ENCODE peak calls at places on chromosomes 6 and 20, in eight cellular contexts. C, J, P, Z, B, H, V and K are unnamed samples.

GRCh38 chr20:15836634-15837033 is 736.6 kb downstream of the KIF16B start:
- DNase-seq in C (no peak), J (no peak), P (no peak), Z (no peak), B (no peak), H (no peak), V (no peak), K (no peak)

GRCh38 chr6:49550413-49551125 is at the start of gene C6orf141:
- DNase-seq in C (no peak), J (no peak), P (peak; percentile 73), Z (peak; percentile 13), B (peak; percentile 34), H (peak; percentile 66), V (peak; percentile 92), K (no peak)

GRCh38 chr6:40295251-40295949 is 291.8 kb downstream of the LRFN2 start:
- DNase-seq in C (no peak), J (no peak), P (no peak), Z (no peak), B (no peak), H (no peak), V (no peak), K (peak; percentile 26)

GRCh38 chr20:21234816-21235215 is 68.3 kb upstream of the XRN2 start:
- DNase-seq in C (no peak), J (no peak), P (no peak), Z (no peak), B (no peak), H (no peak), V (no peak), K (no peak)

GRCh38 chr6:97757575-97757974 is 474.6 kb upstream of the MMS22L start:
- DNase-seq in C (no peak), J (no peak), P (no peak), Z (no peak), B (no peak), H (no peak), V (no peak), K (no peak)

GRCh38 chr20:41030536-41031242 is 2.1 kb downstream of the TOP1 start:
- DNase-seq in C (no peak), J (peak; percentile 51), P (no peak), Z (no peak), B (no peak), H (no peak), V (no peak), K (no peak)

GRCh38 chr6:29850011-29850553 is 22.5 kb downstream of the HLA-G start:
- DNase-seq in C (no peak), J (no peak), P (no peak), Z (no peak), B (no peak), H (no peak), V (no peak), K (no peak)

GRCh38 chr6:150238294-150238693 is 95.5 kb downstream of the PPP1R14C start:
- DNase-seq in C (no peak), J (no peak), P (peak; percentile 16), Z (peak; percentile 82), B (no peak), H (peak; percentile 57), V (no peak), K (no peak)

GRCh38 chr20:14879020-14879697 is 541.7 kb upstream of the FLRT3 start:
- DNase-seq in C (no peak), J (peak; percentile 4), P (no peak), Z (no peak), B (no peak), H (no peak), V (no peak), K (peak; percentile 71)

GRCh38 chr6:14710421-14710820 is 535.4 kb upstream of the JARID2 start:
- DNase-seq in C (no peak), J (no peak), P (no peak), Z (no peak), B (no peak), H (no peak), V (no peak), K (no peak)

GRCh38 chr6:41156001-41156400 is 1.9 kb upstream of the TREML1 start:
- DNase-seq in C (no peak), J (no peak), P (no peak), Z (no peak), B (no peak), H (no peak), V (no peak), K (no peak)

GRCh38 chr6:93676506-93676905 is 257.1 kb upstream of the EPHA7 start:
- DNase-seq in C (no peak), J (no peak), P (no peak), Z (no peak), B (no peak), H (no peak), V (no peak), K (no peak)

GRCh38 chr6:104644848-104645247 is 214.9 kb downstream of the HACE1 start:
- DNase-seq in C (no peak), J (no peak), P (no peak), Z (no peak), B (no peak), H (no peak), V (no peak), K (no peak)

GRCh38 chr6:6366778-6367177 is 46.3 kb upstream of the F13A1 start:
- DNase-seq in C (no peak), J (no peak), P (no peak), Z (no peak), B (peak; percentile 6), H (no peak), V (peak; percentile 60), K (peak; percentile 18)

GRCh38 chr6:110422444-110422822 is 7.1 kb upstream of the DDO start:
- DNase-seq in C (no peak), J (no peak), P (no peak), Z (no peak), B (no peak), H (no peak), V (no peak), K (no peak)

GRCh38 chr6:158150701-158151100 is 17.4 kb downstream of the SERAC1 start:
- DNase-seq in C (no peak), J (peak; percentile 43), P (no peak), Z (no peak), B (no peak), H (no peak), V (no peak), K (no peak)

GRCh38 chr6:157070403-157071107 is 252.8 kb downstream of the TMEM242 start:
- DNase-seq in C (no peak), J (no peak), P (no peak), Z (no peak), B (no peak), H (no peak), V (no peak), K (no peak)

GRCh38 chr6:26271640-26272090 is 93.3 kb upstream of the BTN3A2 start:
- DNase-seq in C (no peak), J (no peak), P (no peak), Z (no peak), B (no peak), H (no peak), V (no peak), K (no peak)

DNA sequence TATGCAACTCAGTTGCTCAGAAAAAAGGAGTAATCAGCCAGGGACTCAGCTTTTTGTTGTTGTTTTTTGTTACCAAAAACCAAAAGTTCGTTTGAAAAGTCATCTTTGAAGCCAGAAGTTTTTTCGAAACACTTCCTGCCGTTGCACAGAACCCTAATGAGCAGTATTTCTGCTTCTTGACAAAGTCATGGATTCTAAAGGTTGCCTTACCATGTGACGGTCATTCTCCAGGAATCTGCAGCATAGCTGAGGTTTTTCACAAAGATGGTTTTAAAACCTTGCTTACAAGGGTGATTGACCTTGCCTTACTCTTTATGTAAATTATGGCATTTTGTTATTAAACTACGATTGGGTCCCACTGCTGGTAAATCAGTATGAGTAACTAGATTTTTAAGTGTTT is 2.0 kb downstream of the RAB32 start:
- DNase-seq in C (no peak), J (no peak), P (peak; percentile 23), Z (no peak), B (no peak), H (no peak), V (no peak), K (peak; percentile 48)
- H3K4me3 ChIP-seq in C (peak overlapping the region; percentile 5), J (peak overlapping the region; percentile 93), P (no peak overlapping the region), Z (no peak overlapping the region), B (no peak overlapping the region), H (peak overlapping the region; percentile 61), V (peak overlapping the region; percentile 93), K (peak overlapping the region; percentile 61)

GRCh38 chr20:50379049-50379990 is 130.9 kb upstream of the PTPN1 start:
- DNase-seq in C (peak; percentile 92), J (peak; percentile 46), P (peak; percentile 93), Z (peak; percentile 92), B (no peak), H (peak; percentile 87), V (no peak), K (no peak)

GRCh38 chr20:50381771-50382593 is 128.2 kb upstream of the PTPN1 start:
- DNase-seq in C (no peak), J (no peak), P (peak; percentile 73), Z (no peak), B (no peak), H (peak; percentile 63), V (no peak), K (no peak)

GRCh38 chr20:50381053-50381732 is 129.0 kb upstream of the PTPN1 start:
- DNase-seq in C (no peak), J (no peak), P (no peak), Z (no peak), B (no peak), H (no peak), V (no peak), K (no peak)

GRCh38 chr20:50379991-50380696 is 130.0 kb upstream of the PTPN1 start:
- DNase-seq in C (no peak), J (no peak), P (no peak), Z (no peak), B (no peak), H (no peak), V (no peak), K (no peak)

DNA sequence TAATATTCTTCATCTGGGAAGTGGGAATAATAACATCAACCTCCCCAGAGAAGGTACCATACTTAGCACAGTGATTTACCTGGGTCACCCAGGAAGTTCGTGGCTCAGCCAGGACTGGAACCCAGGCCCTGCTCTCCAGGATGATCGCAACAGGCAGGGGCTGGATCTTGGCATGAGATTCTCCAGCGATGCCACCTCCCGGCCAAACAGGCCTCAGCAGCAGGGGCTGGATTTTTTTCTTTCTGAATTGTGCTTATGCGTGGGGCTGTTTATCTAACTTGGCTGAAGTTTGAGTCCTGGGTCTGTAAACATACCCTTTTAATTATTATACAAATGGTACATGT is 129.5 kb upstream of the PTPN1 start:
- DNase-seq in C (no peak), J (no peak), P (no peak), Z (no peak), B (no peak), H (no peak), V (no peak), K (no peak)
- TF ChIP-seq CTCF in C (peak; percentile 42), J (peak; percentile 75), P (no peak), Z (peak; percentile 13), B (peak; percentile 69), H (no peak), V (peak; percentile 52), K (peak; percentile 25)

DNA sequence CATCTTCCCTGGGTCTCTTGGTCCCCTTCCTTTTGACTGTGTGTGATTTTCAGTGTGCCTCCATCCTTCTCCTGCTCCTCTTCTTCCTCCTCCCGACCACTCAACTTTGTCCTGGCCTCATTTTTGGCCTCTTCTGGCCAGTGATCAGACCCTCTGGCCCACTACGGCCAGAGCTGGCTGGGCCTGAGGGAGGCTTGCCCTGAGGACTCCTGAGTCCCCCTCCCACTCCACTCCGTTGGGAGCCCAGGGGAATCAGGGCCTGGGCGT is 910 bp upstream of the DDR1 start:
- DNase-seq in C (no peak), J (no peak), P (no peak), Z (no peak), B (no peak), H (no peak), V (no peak), K (no peak)
- H3K4me3 ChIP-seq in C (no peak overlapping the region), J (no peak overlapping the region), P (peak overlapping the region; percentile 3), Z (peak overlapping the region; percentile 44), B (peak overlapping the region; percentile 63), H (peak overlapping the region; percentile 60), V (peak overlapping the region; percentile 90), K (peak overlapping the region; percentile 62)

GRCh38 chr20:49846206-49846807 is 33.7 kb downstream of the SLC9A8 start:
- DNase-seq in C (peak; percentile 56), J (no peak), P (peak; percentile 84), Z (peak; percentile 23), B (peak; percentile 71), H (no peak), V (peak; percentile 76), K (no peak)
- TF ChIP-seq CTCF in C (peak; percentile 68), J (peak; percentile 65), P (peak; percentile 26), Z (no peak), B (peak; percentile 63), H (peak; percentile 74), V (peak; percentile 88), K (peak; percentile 54)